ENCODE peak calls at places on chromosome 6, in seven cellular contexts. K is CD8-positive, alpha-beta T cell; C is fibroblast of pulmonary artery; J is GM06990; I is fibroblast of the aortic adventitia; A is tibial nerve; R is fibroblast of villous mesenchyme. Y is an unnamed sample.

GRCh38 chr6:189676-190075 is 102.6 kb upstream of the DUSP22 start:
- DNase-seq in K (no peak), C (no peak), J (no peak), I (no peak), A (no peak), R (no peak), Y (no peak)

GRCh38 chr6:102438181-102438580 is 1044.7 kb downstream of the GRIK2 start:
- DNase-seq in K (no peak), C (no peak), J (no peak), I (no peak), A (no peak), R (no peak), Y (no peak)

GRCh38 chr6:137552809-137553208 is 58.6 kb upstream of the OLIG3 start:
- DNase-seq in K (no peak), C (no peak), J (no peak), I (no peak), A (no peak), R (no peak), Y (no peak)

GRCh38 chr6:16739329-16739801 is 21.9 kb downstream of the ATXN1 start:
- DNase-seq in K (no peak), C (no peak), J (no peak), I (peak), A (no peak), R (peak), Y (no peak)

GRCh38 chr6:40169878-40170277 is 235.6 kb upstream of the MOCS1 start:
- DNase-seq in K (no peak), C (no peak), J (no peak), I (no peak), A (no peak), R (no peak), Y (no peak)

GRCh38 chr6:8492536-8493125 is 57.3 kb upstream of the SLC35B3 start:
- DNase-seq in K (no peak), C (no peak), J (no peak), I (no peak), A (no peak), R (no peak), Y (peak)

GRCh38 chr6:135600086-135600702 is 102.7 kb upstream of the AHI1 start:
- DNase-seq in K (no peak), C (no peak), J (no peak), I (no peak), A (no peak), R (no peak), Y (peak)

GRCh38 chr6:12081776-12082175 is 69.7 kb downstream of the HIVEP1 start:
- DNase-seq in K (no peak), C (no peak), J (no peak), I (no peak), A (no peak), R (no peak), Y (no peak)

GRCh38 chr6:158789115-158789917 is 29.9 kb downstream of the EZR start:
- DNase-seq in K (peak), C (no peak), J (no peak), I (no peak), A (no peak), R (no peak), Y (no peak)

GRCh38 chr6:51394061-51394460 is 575.4 kb downstream of the TFAP2B start:
- DNase-seq in K (no peak), C (no peak), J (no peak), I (no peak), A (no peak), R (no peak), Y (no peak)

GRCh38 chr6:135531954-135532490 is 34.5 kb upstream of the AHI1 start:
- DNase-seq in K (no peak), C (no peak), J (no peak), I (no peak), A (no peak), R (no peak), Y (no peak)

GRCh38 chr6:82555801-82556200 is 192.2 kb downstream of the TPBG start:
- DNase-seq in K (no peak), C (peak), J (no peak), I (peak), A (no peak), R (peak), Y (no peak)

Y was measured in SJCRH30.